ENCODE peak calls at places on chromosomes 16 and 17, in eight cellular contexts. One of them, this sample, is unnamed.
A peak's percentile ranks its signal among the peaks of the same experiment; 100 is the strongest.

GRCh38 chr17:65270932-65271700 is 133.9 kb downstream of the RGS9 start:
- DNase-seq in HCT116: no peak
- DNase-seq in neural progenitor cell: no peak
- DNase-seq in MM.1S: no peak
- DNase-seq in GM23338: no peak
- DNase-seq in hepatocyte: no peak
- DNase-seq in GM23248: no peak
- DNase-seq in OCI-LY7: no peak
- DNase-seq in this sample: no peak

GRCh38 chr16:90019543-90020259 is 445 bp upstream of the DBNDD1 start:
- DNase-seq in MM.1S: peak; percentile 29
- DNase-seq in HCT116: no peak
- DNase-seq in neural progenitor cell: peak; percentile 85
- DNase-seq in hepatocyte: peak; percentile 80
- DNase-seq in GM23338: peak; percentile 86
- DNase-seq in OCI-LY7: peak; percentile 57
- DNase-seq in GM23248: peak; percentile 80
- DNase-seq in this sample: peak; percentile 44

GRCh38 chr17:62898239-62898864 is 67.7 kb upstream of the TANC2 start:
- DNase-seq in OCI-LY7: no peak
- DNase-seq in MM.1S: no peak
- DNase-seq in hepatocyte: peak; percentile 35
- DNase-seq in GM23338: no peak
- DNase-seq in neural progenitor cell: no peak
- DNase-seq in GM23248: peak; percentile 72
- DNase-seq in HCT116: no peak
- DNase-seq in this sample: no peak

GRCh38 chr17:12342609-12343248 is 322.1 kb downstream of the MAP2K4 start:
- DNase-seq in OCI-LY7: peak; percentile 31
- DNase-seq in GM23248: peak; percentile 8
- DNase-seq in hepatocyte: peak; percentile 51
- DNase-seq in neural progenitor cell: peak; percentile 64
- DNase-seq in MM.1S: no peak
- DNase-seq in HCT116: peak; percentile 8
- DNase-seq in GM23338: peak; percentile 86
- DNase-seq in this sample: peak; percentile 27

GRCh38 chr16:60458255-60458654 is 1578.0 kb downstream of the CDH8 start:
- DNase-seq in HCT116: no peak
- DNase-seq in OCI-LY7: no peak
- DNase-seq in neural progenitor cell: no peak
- DNase-seq in GM23248: no peak
- DNase-seq in hepatocyte: no peak
- DNase-seq in GM23338: no peak
- DNase-seq in MM.1S: no peak
- DNase-seq in this sample: no peak

GRCh38 chr16:74825941-74826340 is 51.3 kb upstream of the FA2H start:
- DNase-seq in neural progenitor cell: no peak
- DNase-seq in MM.1S: no peak
- DNase-seq in OCI-LY7: no peak
- DNase-seq in hepatocyte: no peak
- DNase-seq in GM23248: no peak
- DNase-seq in GM23338: no peak
- DNase-seq in HCT116: no peak
- DNase-seq in this sample: no peak

GRCh38 chr16:80158766-80159165 is 382.0 kb upstream of the DYNLRB2 start:
- DNase-seq in GM23338: no peak
- DNase-seq in OCI-LY7: no peak
- DNase-seq in GM23248: peak; percentile 91
- DNase-seq in MM.1S: no peak
- DNase-seq in HCT116: no peak
- DNase-seq in hepatocyte: no peak
- DNase-seq in neural progenitor cell: no peak
- DNase-seq in this sample: peak; percentile 4

GRCh38 chr16:15648135-15648730 is 1.8 kb upstream of the NDE1 start:
- DNase-seq in GM23338: no peak
- DNase-seq in GM23248: no peak
- DNase-seq in neural progenitor cell: no peak
- DNase-seq in HCT116: no peak
- DNase-seq in OCI-LY7: no peak
- DNase-seq in hepatocyte: no peak
- DNase-seq in MM.1S: no peak
- DNase-seq in this sample: no peak

GRCh38 chr16:89406277-89406888 is 84.0 kb downstream of the ANKRD11 start:
- DNase-seq in OCI-LY7: no peak
- DNase-seq in MM.1S: no peak
- DNase-seq in hepatocyte: no peak
- DNase-seq in HCT116: no peak
- DNase-seq in GM23248: peak; percentile 41
- DNase-seq in GM23338: no peak
- DNase-seq in neural progenitor cell: no peak
- DNase-seq in this sample: no peak

DNA sequence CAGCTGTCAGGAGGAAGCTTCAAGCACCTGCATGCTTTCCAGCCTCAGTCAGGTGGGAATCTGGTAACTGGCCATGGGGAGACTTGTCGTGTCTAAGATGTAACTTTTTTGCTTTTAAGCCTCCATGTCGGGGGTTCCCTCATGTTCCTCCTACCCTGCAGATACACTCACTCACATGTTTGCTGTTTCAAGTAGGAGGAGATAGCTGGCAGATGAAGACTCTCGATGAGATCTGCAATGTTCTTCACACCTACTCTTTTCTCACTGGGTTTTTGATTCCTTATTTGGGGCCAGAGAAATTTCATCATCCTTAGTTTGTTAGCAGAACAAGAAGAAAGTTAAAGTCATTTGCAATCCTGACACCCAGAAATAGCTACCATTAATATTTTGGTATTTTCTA is 24.7 kb downstream of the UTP4 start:
- DNase-seq in OCI-LY7: no peak
- DNase-seq in MM.1S: no peak
- DNase-seq in GM23338: no peak
- DNase-seq in GM23248: no peak
- DNase-seq in HCT116: no peak
- DNase-seq in neural progenitor cell: no peak
- DNase-seq in hepatocyte: no peak
- DNase-seq in this sample: no peak
- TF ChIP-seq EZH2phosphoT487 in OCI-LY7: no peak
- TF ChIP-seq EZH2phosphoT487 in MM.1S: no peak
- TF ChIP-seq EZH2phosphoT487 in GM23338: no peak
- TF ChIP-seq EZH2phosphoT487 in GM23248: no peak
- TF ChIP-seq EZH2phosphoT487 in HCT116: no peak
- TF ChIP-seq EZH2phosphoT487 in neural progenitor cell: no peak
- TF ChIP-seq EZH2phosphoT487 in hepatocyte: no peak
- TF ChIP-seq EZH2phosphoT487 in this sample: no peak

GRCh38 chr17:42670199-42670924 is 6.4 kb downstream of the PLEKHH3 start:
- DNase-seq in HCT116: no peak
- DNase-seq in GM23248: no peak
- DNase-seq in OCI-LY7: no peak
- DNase-seq in MM.1S: peak; percentile 3
- DNase-seq in hepatocyte: no peak
- DNase-seq in neural progenitor cell: peak; percentile 79
- DNase-seq in GM23338: peak; percentile 83
- DNase-seq in this sample: no peak
- H3K36me3 ChIP-seq in HCT116: peaks cover 21% of the 10 kb centered on the region
- H3K36me3 ChIP-seq in GM23248: peaks cover 5% of the 10 kb centered on the region
- H3K36me3 ChIP-seq in OCI-LY7: peaks cover 27% of the 10 kb centered on the region
- H3K36me3 ChIP-seq in MM.1S: peaks cover 16% of the 10 kb centered on the region
- H3K36me3 ChIP-seq in hepatocyte: no peaks in the 10 kb centered on the region
- H3K36me3 ChIP-seq in neural progenitor cell: no peaks in the 10 kb centered on the region
- H3K36me3 ChIP-seq in GM23338: no peaks in the 10 kb centered on the region
- H3K36me3 ChIP-seq in this sample: no peaks in the 10 kb centered on the region

GRCh38 chr16:3735541-3735940 is 18.2 kb upstream of the TRAP1 start:
- DNase-seq in neural progenitor cell: no peak
- DNase-seq in GM23338: no peak
- DNase-seq in OCI-LY7: no peak
- DNase-seq in MM.1S: no peak
- DNase-seq in HCT116: no peak
- DNase-seq in hepatocyte: no peak
- DNase-seq in GM23248: no peak
- DNase-seq in this sample: no peak
- TF ChIP-seq EZH2phosphoT487 in neural progenitor cell: no peak
- TF ChIP-seq EZH2phosphoT487 in GM23338: no peak
- TF ChIP-seq EZH2phosphoT487 in OCI-LY7: no peak
- TF ChIP-seq EZH2phosphoT487 in MM.1S: no peak
- TF ChIP-seq EZH2phosphoT487 in HCT116: no peak
- TF ChIP-seq EZH2phosphoT487 in hepatocyte: no peak
- TF ChIP-seq EZH2phosphoT487 in GM23248: no peak
- TF ChIP-seq EZH2phosphoT487 in this sample: no peak

GRCh38 chr16:53559552-53559951 is 56.5 kb upstream of the AKTIP start:
- DNase-seq in hepatocyte: no peak
- DNase-seq in HCT116: no peak
- DNase-seq in GM23338: no peak
- DNase-seq in OCI-LY7: no peak
- DNase-seq in GM23248: peak; percentile 19
- DNase-seq in MM.1S: no peak
- DNase-seq in neural progenitor cell: no peak
- DNase-seq in this sample: no peak

GRCh38 chr16:53565300-53565699 is 62.3 kb upstream of the AKTIP start:
- DNase-seq in OCI-LY7: no peak
- DNase-seq in hepatocyte: no peak
- DNase-seq in neural progenitor cell: no peak
- DNase-seq in MM.1S: no peak
- DNase-seq in GM23248: no peak
- DNase-seq in HCT116: no peak
- DNase-seq in GM23338: no peak
- DNase-seq in this sample: no peak

GRCh38 chr16:53558665-53559064 is 55.7 kb upstream of the AKTIP start:
- DNase-seq in OCI-LY7: no peak
- DNase-seq in MM.1S: no peak
- DNase-seq in neural progenitor cell: no peak
- DNase-seq in HCT116: no peak
- DNase-seq in GM23338: no peak
- DNase-seq in hepatocyte: no peak
- DNase-seq in GM23248: no peak
- DNase-seq in this sample: no peak

GRCh38 chr16:53566568-53566967 is 63.6 kb upstream of the AKTIP start:
- DNase-seq in HCT116: no peak
- DNase-seq in GM23248: no peak
- DNase-seq in GM23338: no peak
- DNase-seq in neural progenitor cell: no peak
- DNase-seq in hepatocyte: no peak
- DNase-seq in OCI-LY7: no peak
- DNase-seq in MM.1S: no peak
- DNase-seq in this sample: no peak

GRCh38 chr16:53561101-53561888 is 58.3 kb upstream of the AKTIP start:
- DNase-seq in neural progenitor cell: no peak
- DNase-seq in OCI-LY7: no peak
- DNase-seq in GM23338: peak; percentile 70
- DNase-seq in HCT116: no peak
- DNase-seq in MM.1S: no peak
- DNase-seq in GM23248: no peak
- DNase-seq in hepatocyte: no peak
- DNase-seq in this sample: no peak
- H3K36me3 ChIP-seq in neural progenitor cell: no peaks in the 10 kb centered on the region
- H3K36me3 ChIP-seq in OCI-LY7: no peaks in the 10 kb centered on the region
- H3K36me3 ChIP-seq in GM23338: no peaks in the 10 kb centered on the region
- H3K36me3 ChIP-seq in HCT116: no peaks in the 10 kb centered on the region
- H3K36me3 ChIP-seq in MM.1S: no peaks in the 10 kb centered on the region
- H3K36me3 ChIP-seq in GM23248: no peaks in the 10 kb centered on the region
- H3K36me3 ChIP-seq in hepatocyte: no peaks in the 10 kb centered on the region
- H3K36me3 ChIP-seq in this sample: no peaks in the 10 kb centered on the region

GRCh38 chr17:45662432-45662831 is 121.7 kb upstream of the CRHR1 start:
- DNase-seq in neural progenitor cell: no peak
- DNase-seq in GM23338: no peak
- DNase-seq in MM.1S: no peak
- DNase-seq in GM23248: no peak
- DNase-seq in hepatocyte: no peak
- DNase-seq in HCT116: no peak
- DNase-seq in OCI-LY7: no peak
- DNase-seq in this sample: no peak

GRCh38 chr17:45660474-45660873 is 123.6 kb upstream of the CRHR1 start:
- DNase-seq in MM.1S: no peak
- DNase-seq in hepatocyte: no peak
- DNase-seq in GM23338: peak; percentile 36
- DNase-seq in OCI-LY7: no peak
- DNase-seq in HCT116: no peak
- DNase-seq in GM23248: no peak
- DNase-seq in neural progenitor cell: peak; percentile 79
- DNase-seq in this sample: no peak

GRCh38 chr17:45653616-45654015 is 130.5 kb upstream of the CRHR1 start:
- DNase-seq in GM23338: no peak
- DNase-seq in OCI-LY7: no peak
- DNase-seq in GM23248: no peak
- DNase-seq in neural progenitor cell: no peak
- DNase-seq in hepatocyte: no peak
- DNase-seq in MM.1S: no peak
- DNase-seq in HCT116: no peak
- DNase-seq in this sample: no peak

GRCh38 chr17:45651145-45651713 is 132.9 kb upstream of the CRHR1 start:
- DNase-seq in HCT116: no peak
- DNase-seq in MM.1S: no peak
- DNase-seq in hepatocyte: no peak
- DNase-seq in neural progenitor cell: no peak
- DNase-seq in GM23248: no peak
- DNase-seq in OCI-LY7: no peak
- DNase-seq in GM23338: no peak
- DNase-seq in this sample: no peak

DNA sequence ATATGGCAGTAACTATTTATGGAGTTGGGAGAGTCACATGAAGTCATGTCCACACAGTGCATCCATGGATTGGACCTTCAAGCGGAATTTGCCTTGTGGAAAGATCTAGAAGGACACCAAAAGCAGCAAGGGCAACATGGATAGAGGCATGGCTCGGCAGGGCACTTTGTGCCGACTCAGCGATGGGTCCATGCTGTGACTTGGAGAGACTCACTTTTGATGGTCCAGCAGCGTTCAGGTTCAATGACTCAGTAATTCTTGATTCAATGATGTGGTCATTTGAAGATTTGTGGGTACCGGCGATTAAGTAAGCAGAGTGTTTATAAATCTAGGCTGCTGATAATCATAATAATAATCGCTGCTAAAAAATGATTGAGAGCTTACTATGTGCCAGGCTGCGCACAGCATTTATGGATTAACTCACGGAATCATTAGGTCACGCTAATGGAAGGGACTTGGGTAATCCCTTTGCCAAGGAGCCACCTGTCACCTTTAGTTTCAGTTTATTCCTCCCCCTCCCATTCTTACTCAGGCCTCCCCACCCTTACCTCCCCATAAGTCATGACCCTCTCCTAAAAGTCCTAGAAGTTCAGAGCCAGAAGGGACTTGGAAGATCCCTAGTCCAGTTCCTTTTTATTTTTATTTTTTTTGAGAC is 127.5 kb upstream of the CRHR1 start:
- DNase-seq in MM.1S: no peak
- DNase-seq in OCI-LY7: no peak
- DNase-seq in HCT116: no peak
- DNase-seq in GM23338: no peak
- DNase-seq in hepatocyte: no peak
- DNase-seq in GM23248: no peak
- DNase-seq in neural progenitor cell: no peak
- DNase-seq in this sample: no peak
- TF ChIP-seq EZH2phosphoT487 in MM.1S: no peak
- TF ChIP-seq EZH2phosphoT487 in OCI-LY7: no peak
- TF ChIP-seq EZH2phosphoT487 in HCT116: no peak
- TF ChIP-seq EZH2phosphoT487 in GM23338: no peak
- TF ChIP-seq EZH2phosphoT487 in hepatocyte: no peak
- TF ChIP-seq EZH2phosphoT487 in GM23248: no peak
- TF ChIP-seq EZH2phosphoT487 in neural progenitor cell: no peak
- TF ChIP-seq EZH2phosphoT487 in this sample: no peak

GRCh38 chr16:4832698-4833343 is 14.3 kb downstream of the GLYR1 start:
- DNase-seq in HCT116: no peak
- DNase-seq in OCI-LY7: no peak
- DNase-seq in hepatocyte: no peak
- DNase-seq in neural progenitor cell: no peak
- DNase-seq in GM23248: no peak
- DNase-seq in MM.1S: no peak
- DNase-seq in GM23338: no peak
- DNase-seq in this sample: no peak
- H3K36me3 ChIP-seq in HCT116: peaks cover 53% of the 10 kb centered on the region
- H3K36me3 ChIP-seq in OCI-LY7: peaks cover 90% of the 10 kb centered on the region
- H3K36me3 ChIP-seq in hepatocyte: no peaks in the 10 kb centered on the region
- H3K36me3 ChIP-seq in neural progenitor cell: peaks cover 10% of the 10 kb centered on the region
- H3K36me3 ChIP-seq in GM23248: peaks cover 55% of the 10 kb centered on the region
- H3K36me3 ChIP-seq in MM.1S: peaks cover 16% of the 10 kb centered on the region
- H3K36me3 ChIP-seq in GM23338: peaks cover 50% of the 10 kb centered on the region
- H3K36me3 ChIP-seq in this sample: peaks cover 9% of the 10 kb centered on the region